ENCODE peak calls at places on chromosomes 13 and 19, in five cellular contexts. M is HepG2, S is K562, G is fibroblast of lung, R is neural progenitor cell. B is an unnamed sample.
A peak's percentile ranks its signal among the peaks of the same experiment; 100 is the strongest.

GRCh38 chr13:113724016-113724758 is 34.8 kb upstream of the TMEM255B start:
- DNase-seq in M (no peak), R (no peak), G (no peak), S (no peak), B (no peak)

GRCh38 chr19:14072535-14073231 is at the start of gene MISP3:
- DNase-seq in G (peak; percentile 34), M (no peak), S (peak; percentile 40), R (peak; percentile 70), B (peak; percentile 67)

GRCh38 chr13:94073006-94073744 is 406.3 kb downstream of the DCT start:
- DNase-seq in G (peak; percentile 91), R (no peak), M (no peak), S (no peak), B (no peak)

GRCh38 chr13:99992912-99993311 is 11.3 kb downstream of the ZIC2 start:
- DNase-seq in S (no peak), G (no peak), R (no peak), M (no peak), B (no peak)

GRCh38 chr13:22596157-22596863 is 584.5 kb upstream of the SGCG start:
- DNase-seq in M (peak; percentile 8), R (no peak), G (no peak), S (no peak), B (no peak)

GRCh38 chr13:42478531-42479156 is 95.3 kb upstream of the TNFSF11 start:
- DNase-seq in G (peak; percentile 68), M (no peak), R (peak; percentile 27), S (no peak), B (no peak)

GRCh38 chr19:42224940-42225717 is 5.0 kb downstream of the ZNF526 start:
- DNase-seq in S (no peak), M (no peak), R (no peak), G (no peak), B (no peak)

GRCh38 chr19:30711296-30711695 is 339.1 kb downstream of the ZNF536 start:
- DNase-seq in M (no peak), R (peak; percentile 52), G (no peak), S (no peak), B (no peak)

GRCh38 chr13:23516190-23516589 is 54.0 kb upstream of the TNFRSF19 start:
- DNase-seq in G (no peak), M (no peak), S (no peak), R (peak; percentile 23), B (no peak)

GRCh38 chr19:2235026-2235395 is 1.1 kb downstream of the PLEKHJ1 start:
- DNase-seq in M (no peak), G (no peak), S (no peak), R (no peak), B (no peak)

GRCh38 chr13:39612023-39612637 is 9.1 kb upstream of the LHFPL6 start:
- DNase-seq in M (peak; percentile 58), R (peak; percentile 82), S (peak; percentile 57), G (peak; percentile 83), B (peak; percentile 48)

GRCh38 chr19:33902802-33903488 is 106.3 kb downstream of the KCTD15 start:
- DNase-seq in S (peak; percentile 75), R (no peak), M (no peak), G (no peak), B (no peak)

GRCh38 chr19:45419396-45419795 is 4.3 kb downstream of the ERCC1 start:
- DNase-seq in S (no peak), R (no peak), M (no peak), G (no peak), B (peak; percentile 75)

GRCh38 chr19:57566396-57567256 is 7.0 kb upstream of the ZNF550 start:
- DNase-seq in S (peak; percentile 54), M (no peak), R (peak; percentile 40), G (peak; percentile 54), B (no peak)

GRCh38 chr13:96238861-96239260 is 149.0 kb downstream of the HS6ST3 start:
- DNase-seq in S (no peak), M (no peak), R (no peak), G (no peak), B (no peak)

GRCh38 chr19:17406039-17406886 is 833 bp upstream of the BST2 start:
- DNase-seq in G (no peak), R (no peak), S (peak; percentile 49), M (no peak), B (peak; percentile 55)

GRCh38 chr19:3309724-3310123 is 56.7 kb upstream of the NFIC start:
- DNase-seq in G (no peak), R (no peak), M (no peak), S (no peak), B (no peak)

GRCh38 chr19:55116232-55117062 is 990 bp downstream of the PPP1R12C start:
- DNase-seq in R (peak; percentile 50), S (peak; percentile 69), M (peak; percentile 9), G (peak; percentile 63), B (peak; percentile 34)

GRCh38 chr13:52809310-52809769 is 39.1 kb downstream of the PCDH8 start:
- DNase-seq in R (peak; percentile 80), S (peak; percentile 82), M (peak; percentile 80), G (peak; percentile 35), B (peak; percentile 36)

GRCh38 chr13:90510319-90510718 is 837.2 kb upstream of the MIR17HG start:
- DNase-seq in R (no peak), G (no peak), S (no peak), M (no peak), B (no peak)

GRCh38 chr19:8370176-8371010 is 6.4 kb downstream of the ANGPTL4 start:
- DNase-seq in R (no peak), G (no peak), S (no peak), M (no peak), B (no peak)

GRCh38 chr13:91056746-91057145 is 290.7 kb upstream of the MIR17HG start:
- DNase-seq in R (no peak), S (no peak), G (no peak), M (no peak), B (peak; percentile 64)

GRCh38 chr13:49428041-49428763 is 15.7 kb downstream of the CAB39L start:
- DNase-seq in S (no peak), R (no peak), M (no peak), G (no peak), B (no peak)

GRCh38 chr13:59542303-59542702 is 621.4 kb downstream of the DIAPH3 start:
- DNase-seq in M (no peak), R (peak; percentile 39), G (peak; percentile 37), S (no peak), B (no peak)

GRCh38 chr13:46377554-46377953 is 9.5 kb downstream of the RUBCNL start:
- DNase-seq in S (no peak), G (no peak), R (no peak), M (no peak), B (peak; percentile 62)

GRCh38 chr13:40637644-40638043 is 28.8 kb downstream of the FOXO1 start:
- DNase-seq in M (no peak), R (no peak), G (no peak), S (no peak), B (no peak)
- H3K9ac ChIP-seq in M (no peak overlapping the region), R (no peak overlapping the region), G (no peak overlapping the region), S (no peak overlapping the region), B (no peak overlapping the region)

DNA sequence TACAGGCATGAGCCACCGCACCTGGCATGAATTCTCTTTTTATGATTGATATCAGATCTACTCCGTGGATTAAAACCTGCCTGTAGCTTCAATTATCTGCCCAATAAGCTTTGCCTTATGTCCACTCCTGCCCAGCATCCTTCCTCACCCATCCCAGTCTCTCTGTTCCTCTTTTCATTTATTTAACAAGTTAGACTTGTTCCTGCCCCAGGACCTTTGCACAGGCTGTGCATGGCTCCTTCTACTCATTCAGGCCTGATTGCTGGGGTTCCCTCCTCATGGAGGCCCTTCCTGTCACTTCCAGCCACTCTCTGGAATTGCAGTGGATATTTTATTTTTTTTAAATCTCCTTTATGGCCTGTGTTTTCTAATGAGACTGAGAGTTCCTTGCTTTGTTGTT is 27.6 kb downstream of the SMARCA4 start:
- DNase-seq in S (no peak), R (no peak), M (no peak), G (no peak), B (no peak)
- TF ChIP-seq EZH2 in S (no peak), R (no peak), M (no peak), G (no peak), B (no peak)

GRCh38 chr13:28097503-28097902 is 2.9 kb downstream of the FLT3 start:
- DNase-seq in M (no peak), G (no peak), S (no peak), R (no peak), B (no peak)

GRCh38 chr13:28094311-28094710 is 6.1 kb downstream of the FLT3 start:
- DNase-seq in M (no peak), G (no peak), S (no peak), R (no peak), B (no peak)

GRCh38 chr13:28100149-28101121 is at the start of gene FLT3:
- DNase-seq in M (no peak), G (peak; percentile 7), R (peak; percentile 82), S (peak; percentile 5), B (peak; percentile 75)

GRCh38 chr13:28093871-28094270 is 6.5 kb downstream of the FLT3 start:
- DNase-seq in S (no peak), R (no peak), M (no peak), G (no peak), B (no peak)

DNA sequence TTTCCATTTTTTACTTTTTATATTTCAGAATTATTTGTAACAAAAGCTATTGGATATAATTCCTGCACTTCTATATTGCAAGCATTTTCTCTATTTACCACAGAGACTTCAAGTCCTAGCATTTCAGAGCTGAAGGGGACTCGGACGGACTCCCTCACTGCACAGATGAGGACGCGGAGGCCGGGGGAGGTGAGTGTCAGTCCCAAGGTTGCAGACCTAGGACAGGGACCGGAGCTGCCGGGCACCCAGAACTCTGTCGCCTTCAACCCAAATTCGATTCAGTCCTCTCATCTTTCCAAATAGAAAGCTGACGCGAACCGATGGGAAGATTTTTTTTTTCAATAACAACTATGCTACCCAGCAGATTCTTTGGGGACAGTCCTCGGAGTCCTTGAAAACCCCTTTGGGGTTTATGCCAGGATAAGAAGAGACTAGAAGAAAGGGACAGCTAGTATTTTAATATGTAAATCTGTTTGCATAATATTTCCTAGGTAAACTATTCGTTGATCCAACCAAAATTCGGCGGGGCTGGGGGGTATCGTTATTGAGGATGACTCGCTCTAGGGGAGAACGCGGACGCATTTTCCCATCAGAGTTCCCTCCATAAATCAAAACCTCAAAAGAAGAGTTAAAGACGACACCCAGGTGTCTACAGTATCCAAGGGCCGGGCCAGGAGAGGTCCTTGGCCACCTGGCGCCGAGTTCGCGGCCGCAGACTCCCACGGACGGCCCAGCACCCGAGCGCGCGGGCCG is 804 bp downstream of the FLT3 start:
- DNase-seq in M (no peak), S (no peak), R (peak; percentile 23), G (no peak), B (no peak)
- H3K4me3 ChIP-seq in M (no peak overlapping the region), S (no peak overlapping the region), R (peak overlapping the region; percentile 64), G (no peak overlapping the region), B (no peak overlapping the region)

GRCh38 chr19:6066661-6067646 is 43.3 kb downstream of the RFX2 start:
- DNase-seq in S (peak; percentile 64), M (peak; percentile 97), G (peak; percentile 87), R (peak; percentile 98), B (no peak)
- H3K9ac ChIP-seq in S (peak overlapping the region; percentile 49), M (peak overlapping the region; percentile 80), G (peak overlapping the region; percentile 34), R (no peak overlapping the region), B (no peak overlapping the region)

GRCh38 chr13:102399791-102400618 is 1.8 kb downstream of the FGF14 start:
- DNase-seq in S (no peak), R (peak; percentile 46), M (no peak), G (peak; percentile 18), B (peak; percentile 52)
- TF ChIP-seq EZH2 in S (no peak), R (peak; percentile 52), M (no peak), G (no peak), B (no peak)

DNA sequence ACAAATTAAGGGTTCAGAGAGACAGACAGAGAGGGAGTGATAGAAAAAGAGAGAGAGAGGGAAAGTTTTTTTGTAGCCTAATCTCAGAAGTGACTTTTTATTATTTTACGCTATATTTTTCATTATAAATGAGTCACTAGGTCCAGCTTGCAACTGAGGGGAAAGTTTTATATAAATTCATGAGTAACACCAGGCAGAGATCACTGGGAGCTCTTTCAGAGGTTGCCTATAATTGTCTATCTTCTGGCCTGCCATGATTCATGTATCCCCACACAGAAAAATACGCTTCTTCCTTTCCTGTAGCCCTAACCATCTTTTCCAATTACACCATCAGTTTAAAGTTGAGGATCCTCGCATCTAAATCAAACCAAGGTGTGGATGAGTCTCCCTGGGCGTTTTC is 467.9 kb downstream of the SLITRK1 start:
- DNase-seq in S (no peak), R (no peak), G (peak; percentile 9), M (no peak), B (no peak)
- H3K4me3 ChIP-seq in S (no peak overlapping the region), R (no peak overlapping the region), G (no peak overlapping the region), M (no peak overlapping the region), B (no peak overlapping the region)

B was measured in MM.1S.